ENCODE peak calls at places on chromosome 4, in ten cellular contexts. G is type B pancreatic cell, M is progenitor cell of endocrine pancreas, C is heart left ventricle, E is fibroblast of lung, Y is dorsolateral prefrontal cortex, O is nephron progenitor cell, D is MM.1S, H is WTC11, W is neural crest cell. Z is an unnamed sample.

GRCh38 chr4:166274136-166274761 is 401.2 kb downstream of the TLL1 start:
- DNase-seq in G (no peak), M (no peak), C (no peak), E (no peak), Y (no peak), O (no peak), D (no peak), H (no peak), W (no peak), Z (no peak)

GRCh38 chr4:156694413-156694812 is 277.2 kb downstream of the PDGFC start:
- DNase-seq in G (no peak), M (no peak), C (no peak), E (no peak), Y (no peak), O (no peak), D (no peak), H (no peak), W (no peak), Z (no peak)

GRCh38 chr4:61619528-61619927 is 419.4 kb downstream of the ADGRL3 start:
- DNase-seq in G (no peak), M (no peak), C (no peak), E (no peak), Y (no peak), O (no peak), D (no peak), H (no peak), W (no peak), Z (no peak)

GRCh38 chr4:41757521-41758156 is 9.1 kb upstream of the PHOX2B start:
- DNase-seq in G (no peak), M (no peak), C (no peak), E (no peak), Y (no peak), O (no peak), D (no peak), H (no peak), W (no peak), Z (peak)

GRCh38 chr4:33881176-33881575 is 2363.1 kb downstream of the ARAP2 start:
- DNase-seq in G (no peak), M (no peak), C (no peak), E (no peak), Y (no peak), O (no peak), D (no peak), H (no peak), W (no peak), Z (no peak)

GRCh38 chr4:37463033-37463432 is 218.5 kb downstream of the NWD2 start:
- DNase-seq in G (no peak), M (no peak), C (no peak), E (no peak), Y (no peak), O (no peak), D (no peak), H (no peak), W (no peak), Z (no peak)

GRCh38 chr4:41991916-41992767 is 1.8 kb downstream of the SLC30A9 start:
- DNase-seq in G (no peak), M (no peak), C (no peak), E (no peak), Y (no peak), O (no peak), D (no peak), H (no peak), W (no peak), Z (no peak)

GRCh38 chr4:181659202-181659601 is 584.0 kb upstream of the TENM3 start:
- DNase-seq in G (no peak), M (no peak), C (no peak), E (peak), Y (no peak), O (no peak), D (no peak), H (no peak), W (no peak), Z (no peak)

GRCh38 chr4:120155287-120155686 is 88.6 kb upstream of the MAD2L1 start:
- DNase-seq in G (no peak), M (no peak), C (no peak), E (peak), Y (no peak), O (no peak), D (no peak), H (no peak), W (no peak), Z (no peak)

GRCh38 chr4:169741569-169741968 is 16.2 kb downstream of the HPF1 start:
- DNase-seq in G (no peak), M (no peak), C (no peak), E (peak), Y (no peak), O (no peak), D (no peak), H (no peak), W (no peak), Z (no peak)

GRCh38 chr4:4717692-4718091 is 141.8 kb upstream of the MSX1 start:
- DNase-seq in G (no peak), M (no peak), C (no peak), E (no peak), Y (no peak), O (no peak), D (no peak), H (no peak), W (no peak), Z (no peak)

GRCh38 chr4:123783936-123784335 is 387.3 kb downstream of the SPRY1 start:
- DNase-seq in G (no peak), M (no peak), C (no peak), E (peak), Y (no peak), O (no peak), D (no peak), H (no peak), W (no peak), Z (no peak)

GRCh38 chr4:146407257-146407656 is 114.5 kb downstream of the SLC10A7 start:
- DNase-seq in G (no peak), M (no peak), C (no peak), E (no peak), Y (no peak), O (no peak), D (no peak), H (no peak), W (no peak), Z (no peak)

GRCh38 chr4:177673980-177674504 is 231.8 kb upstream of the AGA start:
- DNase-seq in G (no peak), M (no peak), C (no peak), E (peak), Y (no peak), O (no peak), D (no peak), H (no peak), W (no peak), Z (no peak)

GRCh38 chr4:122681568-122681967 is 50.9 kb upstream of the BBS12 start:
- DNase-seq in G (no peak), M (no peak), C (no peak), E (no peak), Y (no peak), O (no peak), D (no peak), H (no peak), W (no peak), Z (no peak)

GRCh38 chr4:82957045-82957444 is 53.6 kb downstream of the LIN54 start:
- DNase-seq in G (no peak), M (no peak), C (no peak), E (no peak), Y (no peak), O (no peak), D (peak), H (no peak), W (no peak), Z (no peak)

GRCh38 chr4:57424231-57424897 is 314.2 kb upstream of the IGFBP7 start:
- DNase-seq in G (no peak), M (no peak), C (no peak), E (peak), Y (peak), O (no peak), D (no peak), H (no peak), W (no peak), Z (no peak)

GRCh38 chr4:4395849-4396627 is 9.1 kb downstream of the NSG1 start:
- DNase-seq in G (no peak), M (no peak), C (no peak), E (peak), Y (peak), O (peak), D (no peak), H (peak), W (no peak), Z (no peak)

GRCh38 chr4:42750831-42751230 is 93.9 kb upstream of the ATP8A1 start:
- DNase-seq in G (no peak), M (no peak), C (no peak), E (no peak), Y (no peak), O (no peak), D (no peak), H (no peak), W (no peak), Z (no peak)

GRCh38 chr4:146340798-146341197 is 126.5 kb downstream of the REELD1 start:
- DNase-seq in G (no peak), M (no peak), C (no peak), E (peak), Y (no peak), O (no peak), D (peak), H (no peak), W (no peak), Z (no peak)

GRCh38 chr4:98828801-98829200 is 100.1 kb downstream of the EIF4E start:
- DNase-seq in G (no peak), M (no peak), C (no peak), E (no peak), Y (no peak), O (no peak), D (no peak), H (peak), W (no peak), Z (no peak)

GRCh38 chr4:136855886-136856285 is 676.4 kb downstream of the PCDH18 start:
- DNase-seq in G (no peak), M (no peak), C (no peak), E (no peak), Y (no peak), O (no peak), D (no peak), H (no peak), W (no peak), Z (no peak)

GRCh38 chr4:140653718-140654515 is 85.2 kb upstream of the UCP1 start:
- DNase-seq in G (no peak), M (no peak), C (no peak), E (peak), Y (no peak), O (no peak), D (peak), H (no peak), W (no peak), Z (peak)

GRCh38 chr4:145299380-145300076 is 119.1 kb upstream of the OTUD4 start:
- DNase-seq in G (no peak), M (no peak), C (no peak), E (peak), Y (peak), O (no peak), D (peak), H (no peak), W (no peak), Z (no peak)

GRCh38 chr4:174120446-174121142 is 162.9 kb downstream of the FBXO8 start:
- DNase-seq in G (no peak), M (peak), C (peak), E (peak), Y (peak), O (peak), D (peak), H (peak), W (peak), Z (no peak)

GRCh38 chr4:6539009-6539764 is 35.8 kb upstream of the MAN2B2 start:
- DNase-seq in G (no peak), M (no peak), C (no peak), E (no peak), Y (no peak), O (no peak), D (no peak), H (no peak), W (no peak), Z (no peak)

GRCh38 chr4:84855774-84856173 is 110.7 kb downstream of the WDFY3 start:
- DNase-seq in G (no peak), M (no peak), C (no peak), E (no peak), Y (peak), O (no peak), D (no peak), H (no peak), W (no peak), Z (no peak)

GRCh38 chr4:149029056-149029651 is 586.9 kb upstream of the NR3C2 start:
- DNase-seq in G (no peak), M (no peak), C (no peak), E (no peak), Y (no peak), O (no peak), D (no peak), H (no peak), W (no peak), Z (no peak)

GRCh38 chr4:59762344-59762743 is 1437.8 kb upstream of the ADGRL3 start:
- DNase-seq in G (no peak), M (no peak), C (no peak), E (no peak), Y (no peak), O (no peak), D (no peak), H (no peak), W (no peak), Z (no peak)

GRCh38 chr4:181688886-181689285 is 554.3 kb upstream of the TENM3 start:
- DNase-seq in G (no peak), M (no peak), C (no peak), E (no peak), Y (no peak), O (no peak), D (no peak), H (no peak), W (no peak), Z (no peak)

GRCh38 chr4:82948647-82949204 is 48.2 kb downstream of the THAP9 start:
- DNase-seq in G (no peak), M (no peak), C (no peak), E (peak), Y (no peak), O (no peak), D (no peak), H (no peak), W (no peak), Z (no peak)

GRCh38 chr4:84298023-84298718 is 200.9 kb downstream of the NKX6-1 start:
- DNase-seq in G (no peak), M (no peak), C (no peak), E (no peak), Y (no peak), O (no peak), D (no peak), H (no peak), W (no peak), Z (no peak)

GRCh38 chr4:95155759-95156451 is 392.9 kb downstream of the UNC5C start:
- DNase-seq in G (no peak), M (no peak), C (no peak), E (peak), Y (no peak), O (no peak), D (peak), H (no peak), W (no peak), Z (no peak)

GRCh38 chr4:67014592-67014991 is 530.7 kb downstream of the CENPC start:
- DNase-seq in G (no peak), M (no peak), C (no peak), E (no peak), Y (no peak), O (no peak), D (no peak), H (peak), W (no peak), Z (no peak)

DNA sequence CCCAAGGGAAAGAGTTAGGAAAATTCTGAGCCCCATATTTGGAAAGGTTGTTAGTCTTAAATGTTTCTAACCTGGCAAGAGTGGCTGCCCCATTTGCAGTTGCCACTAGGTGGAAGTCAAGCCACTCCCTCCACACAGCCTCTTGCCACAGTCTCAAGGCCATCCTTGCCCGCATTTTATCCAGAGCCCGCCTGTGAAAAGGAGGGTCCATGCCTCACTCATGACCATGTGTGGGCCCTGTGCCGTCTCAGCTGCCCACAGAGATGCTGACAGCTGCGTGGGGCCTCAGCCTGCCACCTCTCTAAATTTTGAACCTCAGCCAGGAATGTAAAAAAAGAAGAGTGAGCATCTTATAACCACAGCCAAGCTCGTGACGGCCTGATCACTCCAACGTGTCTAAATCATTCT is 201.5 kb upstream of the FAM241A start:
- DNase-seq in G (no peak), M (peak), C (no peak), E (peak), Y (no peak), O (peak), D (peak), H (peak), W (peak), Z (no peak)
- TF ChIP-seq CTCF in G (peak), M (peak), C (peak), E (peak), Y (no peak), O (peak), D (peak), H (peak), W (peak), Z (no peak)

GRCh38 chr4:164021947-164022346 is 527.5 kb downstream of the TMA16 start:
- DNase-seq in G (no peak), M (no peak), C (no peak), E (no peak), Y (no peak), O (no peak), D (no peak), H (no peak), W (no peak), Z (no peak)
- TF ChIP-seq CTCF in G (no peak), M (no peak), C (no peak), E (no peak), Y (no peak), O (no peak), D (no peak), H (no peak), W (no peak), Z (no peak)

GRCh38 chr4:10403633-10404445 is 53.4 kb downstream of the ZNF518B start:
- DNase-seq in G (no peak), M (no peak), C (no peak), E (peak), Y (no peak), O (no peak), D (peak), H (no peak), W (peak), Z (no peak)
- TF ChIP-seq CTCF in G (peak), M (peak), C (peak), E (peak), Y (peak), O (peak), D (peak), H (no peak), W (peak), Z (peak)

GRCh38 chr4:127482049-127482448 is 150.7 kb upstream of the INTU start:
- DNase-seq in G (no peak), M (no peak), C (no peak), E (no peak), Y (no peak), O (no peak), D (no peak), H (no peak), W (no peak), Z (no peak)

GRCh38 chr4:127484101-127484500 is 148.7 kb upstream of the INTU start:
- DNase-seq in G (no peak), M (no peak), C (no peak), E (no peak), Y (no peak), O (no peak), D (no peak), H (no peak), W (no peak), Z (no peak)

DNA sequence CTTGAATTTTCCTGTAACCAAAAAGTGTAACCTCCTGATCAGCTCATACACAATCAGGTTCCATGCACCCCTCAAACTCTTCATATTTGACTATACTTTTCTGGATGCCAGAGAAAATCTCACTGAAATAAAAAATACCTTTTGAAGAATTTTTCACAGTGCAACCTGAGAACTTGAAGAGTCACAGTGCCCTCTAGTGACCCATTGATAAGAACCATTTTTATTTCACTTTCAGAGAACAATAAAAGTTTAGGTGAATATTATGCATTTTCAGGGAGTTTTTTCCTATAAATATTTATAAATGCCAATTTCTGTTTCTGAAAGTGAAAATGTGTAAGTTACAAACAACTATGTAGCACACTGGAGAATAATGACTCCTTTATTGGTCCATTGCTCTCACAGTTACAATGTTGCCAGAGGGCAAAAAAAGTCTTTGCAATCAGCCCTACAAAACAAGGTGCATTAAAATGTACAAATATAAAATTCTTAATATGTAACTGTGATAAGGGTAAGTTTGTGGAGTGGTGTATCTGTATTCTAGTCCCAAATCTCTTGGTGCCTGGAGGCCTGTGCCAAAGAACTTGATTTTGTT is 153.6 kb upstream of the INTU start:
- DNase-seq in G (no peak), M (no peak), C (no peak), E (peak), Y (no peak), O (no peak), D (peak), H (no peak), W (peak), Z (no peak)
- TF ChIP-seq CTCF in G (peak), M (peak), C (peak), E (peak), Y (peak), O (peak), D (peak), H (peak), W (peak), Z (peak)

GRCh38 chr4:73842696-73843095 is 6.2 kb downstream of the CXCL6 start:
- DNase-seq in G (no peak), M (no peak), C (no peak), E (no peak), Y (no peak), O (no peak), D (no peak), H (no peak), W (no peak), Z (no peak)

GRCh38 chr4:73843369-73843768 is 6.9 kb downstream of the CXCL6 start:
- DNase-seq in G (no peak), M (no peak), C (no peak), E (no peak), Y (no peak), O (no peak), D (no peak), H (no peak), W (no peak), Z (no peak)

GRCh38 chr4:73847507-73848182 is 5.5 kb upstream of the PF4V1 start:
- DNase-seq in G (no peak), M (no peak), C (no peak), E (no peak), Y (no peak), O (no peak), D (no peak), H (no peak), W (no peak), Z (no peak)

GRCh38 chr4:73844352-73844751 is 7.9 kb downstream of the CXCL6 start:
- DNase-seq in G (no peak), M (no peak), C (no peak), E (peak), Y (no peak), O (no peak), D (no peak), H (no peak), W (no peak), Z (no peak)

DNA sequence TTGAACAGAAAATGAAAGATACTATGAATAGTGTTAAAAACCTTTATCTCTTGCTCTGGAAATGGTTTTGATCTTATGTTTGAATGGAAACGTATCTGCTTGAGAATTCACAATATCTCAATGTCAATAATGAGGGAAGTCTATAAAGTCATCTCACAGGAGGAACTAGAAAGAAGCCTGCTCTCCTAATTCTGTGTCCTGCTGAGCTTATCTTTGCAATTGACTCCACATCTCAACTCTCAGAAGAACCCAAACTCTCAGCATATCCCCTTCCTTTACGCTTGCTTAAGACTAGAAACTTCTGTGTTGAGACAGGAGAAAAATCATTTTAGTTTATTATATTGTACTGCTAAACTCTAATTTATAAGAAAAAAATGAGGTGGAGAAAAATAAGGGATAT is 8.3 kb upstream of the PF4V1 start:
- DNase-seq in G (no peak), M (no peak), C (no peak), E (no peak), Y (no peak), O (no peak), D (no peak), H (no peak), W (no peak), Z (no peak)
- TF ChIP-seq CTCF in G (no peak), M (no peak), C (no peak), E (no peak), Y (no peak), O (no peak), D (no peak), H (no peak), W (no peak), Z (no peak)

DNA sequence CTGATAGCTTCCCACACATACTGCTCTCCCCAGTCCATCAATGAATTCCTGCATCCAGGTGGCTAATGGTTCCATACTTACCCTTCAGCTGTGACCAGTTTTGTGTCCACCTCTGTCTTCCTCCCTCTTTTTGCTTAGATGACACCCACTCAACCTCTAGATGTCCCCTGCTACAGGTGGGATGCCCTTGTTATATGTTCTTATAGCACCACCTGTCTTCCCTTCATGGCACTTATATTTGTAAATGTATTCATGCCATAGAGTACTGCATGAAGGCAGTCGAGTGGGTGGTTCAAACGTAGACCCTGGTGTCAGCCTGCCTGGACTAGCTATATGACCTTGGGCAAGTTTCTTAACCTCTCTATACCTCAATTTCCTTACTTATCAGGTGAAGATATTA is 6.5 kb upstream of the USP46 start:
- DNase-seq in G (no peak), M (no peak), C (no peak), E (no peak), Y (no peak), O (no peak), D (peak), H (no peak), W (no peak), Z (no peak)
- TF ChIP-seq CTCF in G (no peak), M (no peak), C (peak), E (peak), Y (no peak), O (no peak), D (peak), H (no peak), W (no peak), Z (peak)

Z was measured in esophagus muscularis mucosa.